ENCODE peak calls at places on chromosomes 6 and 20, in four cellular contexts. One of them, this sample, is unnamed.

GRCh38 chr6:42007753-42008528 is 42.4 kb upstream of the TAF8 start:
- DNase-seq in mesendoderm: no peak
- DNase-seq in trophoblast cell: no peak
- DNase-seq in neuronal stem cell: no peak
- DNase-seq in this sample: no peak

GRCh38 chr20:4060054-4060795 is 44.9 kb upstream of the RNF24 start:
- DNase-seq in mesendoderm: no peak
- DNase-seq in trophoblast cell: no peak
- DNase-seq in neuronal stem cell: no peak
- DNase-seq in this sample: peak; percentile 71

GRCh38 chr6:30646450-30647038 is 389 bp upstream of the C6orf136 start:
- DNase-seq in mesendoderm: peak; percentile 41
- DNase-seq in trophoblast cell: peak; percentile 95
- DNase-seq in neuronal stem cell: no peak
- DNase-seq in this sample: peak; percentile 73

GRCh38 chr6:129671442-129672344 is 38.3 kb downstream of the ARHGAP18 start:
- DNase-seq in mesendoderm: peak; percentile 65
- DNase-seq in trophoblast cell: no peak
- DNase-seq in neuronal stem cell: no peak
- DNase-seq in this sample: no peak

GRCh38 chr20:36273414-36274247 is 32.5 kb upstream of the DLGAP4 start:
- DNase-seq in mesendoderm: peak; percentile 41
- DNase-seq in trophoblast cell: peak; percentile 71
- DNase-seq in neuronal stem cell: no peak
- DNase-seq in this sample: no peak

GRCh38 chr20:63857751-63858392 is 3.4 kb upstream of the ABHD16B start:
- DNase-seq in mesendoderm: no peak
- DNase-seq in trophoblast cell: no peak
- DNase-seq in neuronal stem cell: no peak
- DNase-seq in this sample: no peak

GRCh38 chr6:93418113-93418447 is 1.3 kb downstream of the EPHA7 start:
- DNase-seq in mesendoderm: no peak
- DNase-seq in trophoblast cell: no peak
- DNase-seq in neuronal stem cell: no peak
- DNase-seq in this sample: no peak

GRCh38 chr6:168706471-168707177 is 265.6 kb downstream of the SMOC2 start:
- DNase-seq in mesendoderm: no peak
- DNase-seq in trophoblast cell: no peak
- DNase-seq in neuronal stem cell: no peak
- DNase-seq in this sample: no peak

GRCh38 chr20:51486197-51487005 is 56.1 kb downstream of the NFATC2 start:
- DNase-seq in mesendoderm: no peak
- DNase-seq in trophoblast cell: no peak
- DNase-seq in neuronal stem cell: no peak
- DNase-seq in this sample: no peak

GRCh38 chr6:29872791-29873190 is 45.2 kb downstream of the HLA-G start:
- DNase-seq in mesendoderm: no peak
- DNase-seq in trophoblast cell: no peak
- DNase-seq in neuronal stem cell: no peak
- DNase-seq in this sample: no peak

GRCh38 chr6:30311101-30311500 is 15.6 kb upstream of the TRIM39 start:
- DNase-seq in mesendoderm: peak; percentile 18
- DNase-seq in trophoblast cell: no peak
- DNase-seq in neuronal stem cell: no peak
- DNase-seq in this sample: no peak

GRCh38 chr20:23671479-23671878 is 17.4 kb downstream of the CST4 start:
- DNase-seq in mesendoderm: no peak
- DNase-seq in trophoblast cell: no peak
- DNase-seq in neuronal stem cell: no peak
- DNase-seq in this sample: peak; percentile 24

GRCh38 chr20:17541996-17542395 is 10.8 kb upstream of the BFSP1 start:
- DNase-seq in mesendoderm: peak; percentile 77
- DNase-seq in trophoblast cell: peak; percentile 83
- DNase-seq in neuronal stem cell: no peak
- DNase-seq in this sample: peak; percentile 58

GRCh38 chr6:18302561-18303439 is 38.5 kb upstream of the DEK start:
- DNase-seq in mesendoderm: peak; percentile 66
- DNase-seq in trophoblast cell: no peak
- DNase-seq in neuronal stem cell: no peak
- DNase-seq in this sample: peak; percentile 67

GRCh38 chr20:36279776-36280175 is 26.4 kb upstream of the DLGAP4 start:
- DNase-seq in mesendoderm: no peak
- DNase-seq in trophoblast cell: no peak
- DNase-seq in neuronal stem cell: no peak
- DNase-seq in this sample: no peak

GRCh38 chr20:8132015-8132631 is at the start of gene PLCB1:
- DNase-seq in mesendoderm: peak; percentile 87
- DNase-seq in trophoblast cell: peak; percentile 48
- DNase-seq in neuronal stem cell: peak; percentile 86
- DNase-seq in this sample: peak; percentile 95

GRCh38 chr20:51553897-51554504 is 11.5 kb upstream of the NFATC2 start:
- DNase-seq in mesendoderm: no peak
- DNase-seq in trophoblast cell: no peak
- DNase-seq in neuronal stem cell: no peak
- DNase-seq in this sample: no peak

GRCh38 chr6:125784365-125784764 is 6.4 kb upstream of the NCOA7 start:
- DNase-seq in mesendoderm: no peak
- DNase-seq in trophoblast cell: no peak
- DNase-seq in neuronal stem cell: no peak
- DNase-seq in this sample: no peak

GRCh38 chr6:85157266-85157665 is 292.6 kb upstream of the NT5E start:
- DNase-seq in mesendoderm: no peak
- DNase-seq in trophoblast cell: no peak
- DNase-seq in neuronal stem cell: no peak
- DNase-seq in this sample: no peak

GRCh38 chr20:47677314-47678129 is 107.8 kb downstream of the SULF2 start:
- DNase-seq in mesendoderm: peak; percentile 76
- DNase-seq in trophoblast cell: peak; percentile 71
- DNase-seq in neuronal stem cell: peak; percentile 47
- DNase-seq in this sample: peak; percentile 95

GRCh38 chr20:62480318-62480717 is 4.5 kb upstream of the GATA5 start:
- DNase-seq in mesendoderm: no peak
- DNase-seq in trophoblast cell: no peak
- DNase-seq in neuronal stem cell: no peak
- DNase-seq in this sample: no peak

GRCh38 chr6:157478926-157479325 is 97.9 kb downstream of the ZDHHC14 start:
- DNase-seq in mesendoderm: no peak
- DNase-seq in trophoblast cell: no peak
- DNase-seq in neuronal stem cell: no peak
- DNase-seq in this sample: no peak

GRCh38 chr20:25083773-25084615 is 2.1 kb upstream of the VSX1 start:
- DNase-seq in mesendoderm: no peak
- DNase-seq in trophoblast cell: no peak
- DNase-seq in neuronal stem cell: no peak
- DNase-seq in this sample: peak; percentile 91

GRCh38 chr6:165660881-165661415 is 2.1 kb downstream of the PDE10A start:
- DNase-seq in mesendoderm: no peak
- DNase-seq in trophoblast cell: no peak
- DNase-seq in neuronal stem cell: no peak
- DNase-seq in this sample: peak; percentile 70

GRCh38 chr6:53250137-53250760 is 98.5 kb downstream of the ELOVL5 start:
- DNase-seq in mesendoderm: no peak
- DNase-seq in trophoblast cell: peak; percentile 43
- DNase-seq in neuronal stem cell: no peak
- DNase-seq in this sample: no peak

GRCh38 chr6:160950507-160950906 is 41.1 kb upstream of the MAP3K4 start:
- DNase-seq in mesendoderm: peak; percentile 31
- DNase-seq in trophoblast cell: peak; percentile 16
- DNase-seq in neuronal stem cell: no peak
- DNase-seq in this sample: no peak

GRCh38 chr20:40844285-40844684 is 155.2 kb upstream of the MAFB start:
- DNase-seq in mesendoderm: no peak
- DNase-seq in trophoblast cell: no peak
- DNase-seq in neuronal stem cell: no peak
- DNase-seq in this sample: no peak

GRCh38 chr6:35587167-35587566 is 74.5 kb upstream of the TULP1 start:
- DNase-seq in mesendoderm: no peak
- DNase-seq in trophoblast cell: no peak
- DNase-seq in neuronal stem cell: no peak
- DNase-seq in this sample: no peak

GRCh38 chr6:35590622-35591066 is 77.9 kb upstream of the TULP1 start:
- DNase-seq in mesendoderm: no peak
- DNase-seq in trophoblast cell: no peak
- DNase-seq in neuronal stem cell: no peak
- DNase-seq in this sample: no peak

GRCh38 chr6:35592178-35592577 is 79.5 kb upstream of the TULP1 start:
- DNase-seq in mesendoderm: no peak
- DNase-seq in trophoblast cell: no peak
- DNase-seq in neuronal stem cell: no peak
- DNase-seq in this sample: no peak

GRCh38 chr6:35589201-35589739 is 76.6 kb upstream of the TULP1 start:
- DNase-seq in mesendoderm: no peak
- DNase-seq in trophoblast cell: no peak
- DNase-seq in neuronal stem cell: no peak
- DNase-seq in this sample: no peak

GRCh38 chr6:35589904-35590303 is 77.2 kb upstream of the TULP1 start:
- DNase-seq in mesendoderm: no peak
- DNase-seq in trophoblast cell: no peak
- DNase-seq in neuronal stem cell: no peak
- DNase-seq in this sample: no peak
- H3K36me3 ChIP-seq in mesendoderm: no peaks in the 10 kb centered on the region
- H3K36me3 ChIP-seq in trophoblast cell: no peaks in the 10 kb centered on the region
- H3K36me3 ChIP-seq in neuronal stem cell: peaks cover 96% of the 10 kb centered on the region
- H3K36me3 ChIP-seq in this sample: no peaks in the 10 kb centered on the region

DNA sequence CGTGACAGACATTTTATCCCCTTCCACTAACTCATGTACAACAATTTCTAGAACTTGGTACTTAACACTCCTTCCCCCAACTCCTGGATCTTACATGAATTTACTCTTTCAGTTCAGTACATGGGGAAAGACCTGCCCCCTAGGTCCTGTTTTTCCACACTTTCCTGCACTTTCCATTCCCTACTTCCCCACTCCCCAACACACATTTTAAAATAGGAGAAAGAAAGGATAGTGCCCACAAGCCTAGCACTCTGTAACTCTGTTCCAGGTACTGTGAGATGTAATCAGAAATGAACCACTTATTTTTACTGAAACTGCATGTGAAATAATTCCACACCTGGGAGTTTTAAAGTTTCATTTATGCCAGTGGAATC is 1.4 kb downstream of the ADGRG6 start:
- DNase-seq in mesendoderm: no peak
- DNase-seq in trophoblast cell: no peak
- DNase-seq in neuronal stem cell: no peak
- DNase-seq in this sample: no peak
- H3K9ac ChIP-seq in mesendoderm: no peak overlapping the region
- H3K9ac ChIP-seq in trophoblast cell: no peak overlapping the region
- H3K9ac ChIP-seq in neuronal stem cell: no peak overlapping the region
- H3K9ac ChIP-seq in this sample: no peak overlapping the region

GRCh38 chr6:43021270-43022047 is at the start of gene RRP36:
- DNase-seq in mesendoderm: peak; percentile 86
- DNase-seq in trophoblast cell: peak; percentile 81
- DNase-seq in neuronal stem cell: peak; percentile 61
- DNase-seq in this sample: peak; percentile 93
- H3K36me3 ChIP-seq in mesendoderm: peaks cover 24% of the 10 kb centered on the region
- H3K36me3 ChIP-seq in trophoblast cell: peaks cover 60% of the 10 kb centered on the region
- H3K36me3 ChIP-seq in neuronal stem cell: peaks cover 78% of the 10 kb centered on the region
- H3K36me3 ChIP-seq in this sample: peaks cover 70% of the 10 kb centered on the region

DNA sequence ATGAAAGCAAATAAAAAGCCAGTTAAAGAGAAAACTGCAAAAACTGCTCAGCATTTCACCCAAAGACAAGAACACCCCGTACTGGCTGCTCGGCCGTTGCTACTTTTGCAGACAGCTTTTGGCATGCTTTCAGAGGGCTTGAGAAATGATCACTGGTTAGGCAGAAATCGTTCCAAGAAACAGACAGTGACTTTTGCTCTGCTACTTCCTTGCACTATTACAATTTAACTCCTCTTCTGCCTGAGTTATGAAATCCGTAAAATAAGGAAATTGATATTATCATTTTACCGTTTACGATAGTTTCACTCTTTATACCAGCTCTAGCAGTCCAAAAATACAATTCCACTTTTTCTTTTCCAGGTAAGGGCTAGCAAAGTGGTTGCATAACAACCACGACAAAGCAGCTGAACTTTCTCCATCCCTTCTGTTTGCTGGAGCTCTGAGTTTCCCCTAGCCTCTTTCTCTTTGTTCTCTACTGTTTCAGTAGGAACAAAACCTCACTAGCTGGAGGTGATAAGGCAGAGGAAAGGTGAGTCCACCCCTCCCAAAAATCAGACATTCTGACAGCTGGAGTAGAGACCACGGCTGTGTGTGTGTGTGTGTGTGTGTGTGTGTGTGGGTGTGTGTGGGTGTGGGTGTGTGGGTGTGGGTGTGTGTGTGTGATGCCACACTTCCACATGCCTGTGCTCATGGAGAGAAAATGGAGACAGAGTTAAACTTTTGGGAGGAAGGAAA is 191.8 kb upstream of the RREB1 start:
- DNase-seq in mesendoderm: no peak
- DNase-seq in trophoblast cell: no peak
- DNase-seq in neuronal stem cell: no peak
- DNase-seq in this sample: no peak
- H3K9ac ChIP-seq in mesendoderm: no peak overlapping the region
- H3K9ac ChIP-seq in trophoblast cell: no peak overlapping the region
- H3K9ac ChIP-seq in neuronal stem cell: no peak overlapping the region
- H3K9ac ChIP-seq in this sample: no peak overlapping the region

GRCh38 chr20:31562241-31562640 is 42.8 kb upstream of the ID1 start:
- DNase-seq in mesendoderm: no peak
- DNase-seq in trophoblast cell: no peak
- DNase-seq in neuronal stem cell: no peak
- DNase-seq in this sample: no peak
- H3K36me3 ChIP-seq in mesendoderm: peaks cover 13% of the 10 kb centered on the region
- H3K36me3 ChIP-seq in trophoblast cell: peaks cover 60% of the 10 kb centered on the region
- H3K36me3 ChIP-seq in neuronal stem cell: peaks cover 80% of the 10 kb centered on the region
- H3K36me3 ChIP-seq in this sample: peaks cover 66% of the 10 kb centered on the region

GRCh38 chr6:107121266-107121665 is 6.0 kb upstream of the BEND3 start:
- DNase-seq in mesendoderm: no peak
- DNase-seq in trophoblast cell: no peak
- DNase-seq in neuronal stem cell: no peak
- DNase-seq in this sample: no peak
- H3K9ac ChIP-seq in mesendoderm: no peak overlapping the region
- H3K9ac ChIP-seq in trophoblast cell: no peak overlapping the region
- H3K9ac ChIP-seq in neuronal stem cell: no peak overlapping the region
- H3K9ac ChIP-seq in this sample: no peak overlapping the region

GRCh38 chr20:56406910-56407309 is 5.2 kb upstream of the CASS4 start:
- DNase-seq in mesendoderm: no peak
- DNase-seq in trophoblast cell: no peak
- DNase-seq in neuronal stem cell: no peak
- DNase-seq in this sample: no peak

GRCh38 chr20:56400001-56400640 is 7.7 kb downstream of the CSTF1 start:
- DNase-seq in mesendoderm: peak; percentile 59
- DNase-seq in trophoblast cell: peak; percentile 55
- DNase-seq in neuronal stem cell: peak; percentile 52
- DNase-seq in this sample: peak; percentile 78

GRCh38 chr20:56403465-56403864 is 8.6 kb upstream of the CASS4 start:
- DNase-seq in mesendoderm: no peak
- DNase-seq in trophoblast cell: no peak
- DNase-seq in neuronal stem cell: no peak
- DNase-seq in this sample: no peak
- H3K36me3 ChIP-seq in mesendoderm: peaks cover 19% of the 10 kb centered on the region
- H3K36me3 ChIP-seq in trophoblast cell: peaks cover 40% of the 10 kb centered on the region
- H3K36me3 ChIP-seq in neuronal stem cell: peaks cover 95% of the 10 kb centered on the region
- H3K36me3 ChIP-seq in this sample: peaks cover 90% of the 10 kb centered on the region